ENCODE peak calls at places on chromosomes 11 and 22, in six cellular contexts. O is Peyer's patch; J is CD8-positive, alpha-beta T cell; G is ovary; U is IMR-90; F is upper lobe of right lung. V is an unnamed sample.

GRCh38 chr22:44393066-44393465 is 80.3 kb upstream of the SHISAL1 start:
- DNase-seq in F (peak; percentile 39), O (peak; percentile 22), U (no peak), J (no peak), G (peak; percentile 3), V (no peak)

GRCh38 chr11:71364176-71364671 is 84.0 kb downstream of the DHCR7 start:
- DNase-seq in G (no peak), U (no peak), F (no peak), O (peak; percentile 31), J (no peak), V (peak; percentile 72)

GRCh38 chr11:5992604-5993251 is 5.9 kb upstream of the OR52L1 start:
- DNase-seq in J (no peak), O (no peak), U (peak; percentile 7), G (no peak), F (no peak), V (no peak)

GRCh38 chr11:116793476-116794096 is 1.9 kb upstream of the APOA5 start:
- DNase-seq in U (peak; percentile 16), G (no peak), J (no peak), O (no peak), F (no peak), V (no peak)

GRCh38 chr11:59173080-59173963 is 1.4 kb downstream of the DTX4 start:
- DNase-seq in O (peak; percentile 70), G (peak; percentile 61), F (peak; percentile 78), U (peak; percentile 30), J (no peak), V (peak; percentile 46)

GRCh38 chr11:90701040-90701439 is 478.2 kb upstream of the CHORDC1 start:
- DNase-seq in O (no peak), F (no peak), J (no peak), G (no peak), U (no peak), V (no peak)

GRCh38 chr11:84089072-84090057 is 803.2 kb upstream of the CCDC90B start:
- DNase-seq in J (no peak), F (no peak), U (no peak), G (no peak), O (no peak), V (no peak)

GRCh38 chr11:23314162-23314561 is 453.9 kb upstream of the CCDC179 start:
- DNase-seq in U (no peak), G (no peak), O (no peak), F (no peak), J (no peak), V (no peak)

GRCh38 chr22:46061124-46061410 is 84.1 kb upstream of the WNT7B start:
- DNase-seq in O (no peak), U (no peak), F (peak; percentile 21), G (no peak), J (no peak), V (no peak)

GRCh38 chr11:73951797-73952196 is 971 bp downstream of the DNAJB13 start:
- DNase-seq in J (no peak), F (no peak), U (peak; percentile 59), O (no peak), G (no peak), V (no peak)

GRCh38 chr22:35124674-35125219 is 58.8 kb downstream of the ISX start:
- DNase-seq in F (no peak), G (no peak), O (no peak), U (no peak), J (no peak), V (no peak)

GRCh38 chr11:61919113-61919840 is 1.9 kb upstream of the RAB3IL1 start:
- DNase-seq in G (peak; percentile 29), J (no peak), U (no peak), O (no peak), F (no peak), V (no peak)

GRCh38 chr11:92123540-92123939 is 101.1 kb upstream of the FAT3 start:
- DNase-seq in U (peak; percentile 0), G (no peak), J (no peak), F (no peak), O (no peak), V (no peak)

GRCh38 chr11:126791991-126792390 is 208.6 kb downstream of the KIRREL3 start:
- DNase-seq in J (no peak), F (no peak), U (peak; percentile 49), G (no peak), O (no peak), V (no peak)

GRCh38 chr11:7573558-7574296 is 59.9 kb downstream of the PPFIBP2 start:
- DNase-seq in G (no peak), F (no peak), U (no peak), J (no peak), O (peak; percentile 79), V (no peak)

GRCh38 chr11:68684385-68685356 is at the start of gene GAL:
- DNase-seq in G (no peak), U (no peak), O (no peak), F (peak; percentile 61), J (no peak), V (no peak)

GRCh38 chr11:1907955-1908354 is 11.5 kb upstream of the TNNT3 start:
- DNase-seq in J (no peak), U (no peak), F (no peak), O (peak; percentile 24), G (no peak), V (no peak)
- H3K4me3 ChIP-seq in J (no peak overlapping the region), U (no peak overlapping the region), F (no peak overlapping the region), O (no peak overlapping the region), G (no peak overlapping the region), V (no peak overlapping the region)

DNA sequence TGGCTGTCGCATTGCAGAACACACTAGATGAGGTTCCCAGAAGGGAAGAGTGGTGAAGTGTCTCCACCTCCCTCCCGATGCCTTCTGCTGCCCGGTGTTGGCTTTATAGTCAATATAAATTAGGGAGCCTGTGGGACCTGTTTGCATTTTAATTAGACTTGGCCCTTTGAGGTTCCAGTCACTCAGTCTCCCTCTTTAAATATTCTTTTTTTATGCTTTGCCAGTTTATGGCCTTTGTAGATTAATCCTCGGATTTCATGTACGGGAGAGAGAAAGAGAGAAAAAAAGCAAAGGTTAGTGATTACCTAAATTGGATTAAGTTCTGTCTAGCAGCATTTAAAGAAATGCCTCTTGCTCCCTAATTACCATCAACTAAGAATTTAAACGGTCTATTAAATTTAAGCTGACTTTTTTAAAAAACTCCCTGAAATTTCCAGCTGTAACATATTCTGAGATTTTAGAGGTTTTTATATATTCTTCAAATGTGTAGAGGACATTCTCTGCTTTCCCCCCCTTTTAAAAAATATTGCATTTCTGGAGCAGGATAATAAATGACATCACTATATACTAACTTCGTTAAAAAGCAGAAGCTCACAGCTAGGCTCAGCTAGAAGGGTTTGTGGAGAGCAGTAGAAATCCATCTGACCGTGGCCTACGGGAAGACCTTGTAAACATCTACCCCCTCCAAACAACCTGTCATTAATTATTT is 84.4 kb downstream of the PRR5L start:
- DNase-seq in G (no peak), F (no peak), O (no peak), U (no peak), J (no peak), V (no peak)
- H3K27me3 ChIP-seq in G (no peaks in the 10 kb centered on the region), F (peaks cover 11% of the 10 kb centered on the region), O (no peaks in the 10 kb centered on the region), U (no peaks in the 10 kb centered on the region), J (peaks cover 2% of the 10 kb centered on the region), V (peaks cover 45% of the 10 kb centered on the region)

GRCh38 chr22:47551438-47551788 is 789.0 kb downstream of the TBC1D22A start:
- DNase-seq in J (no peak), U (no peak), G (no peak), O (no peak), F (no peak), V (no peak)

GRCh38 chr22:47552024-47552423 is 789.6 kb downstream of the TBC1D22A start:
- DNase-seq in J (no peak), O (no peak), U (no peak), G (no peak), F (no peak), V (no peak)

GRCh38 chr22:47550524-47551437 is 788.3 kb downstream of the TBC1D22A start:
- DNase-seq in F (no peak), G (no peak), O (no peak), J (no peak), U (no peak), V (no peak)

GRCh38 chr22:47552541-47553205 is 790.2 kb downstream of the TBC1D22A start:
- DNase-seq in U (no peak), F (no peak), G (no peak), J (no peak), O (no peak), V (no peak)

DNA sequence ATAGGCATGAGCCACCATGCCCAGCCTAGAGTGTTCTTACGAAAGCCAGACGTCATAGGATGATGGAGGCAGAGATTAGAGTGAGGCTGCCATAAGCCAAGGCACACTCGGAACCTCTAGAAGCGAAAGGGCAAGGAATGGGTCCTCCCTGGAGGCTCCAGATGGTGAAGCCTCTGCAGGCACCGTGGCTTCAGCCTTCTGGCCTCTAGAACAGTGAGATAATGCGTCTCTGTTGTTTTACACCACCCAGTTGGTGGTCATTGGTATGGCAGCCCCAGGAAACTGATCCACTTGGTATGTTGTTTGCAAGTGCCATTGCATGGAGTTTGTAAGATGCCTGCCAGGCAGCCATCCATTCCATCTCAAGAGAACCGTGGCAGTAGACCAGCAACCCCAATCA is 791.0 kb downstream of the TBC1D22A start:
- DNase-seq in G (no peak), F (no peak), O (no peak), U (no peak), J (no peak), V (no peak)
- H3K9me3 ChIP-seq in G (no peaks in the 10 kb centered on the region), F (no peaks in the 10 kb centered on the region), O (no peaks in the 10 kb centered on the region), U (peaks cover 31% of the 10 kb centered on the region), J (no peaks in the 10 kb centered on the region), V (no peaks in the 10 kb centered on the region)

GRCh38 chr22:20298110-20298802 is 21.6 kb downstream of the DGCR6L start:
- DNase-seq in J (no peak), F (no peak), U (no peak), O (no peak), G (no peak), V (no peak)

GRCh38 chr22:20296598-20296997 is 23.3 kb downstream of the DGCR6L start:
- DNase-seq in F (no peak), O (no peak), U (peak; percentile 21), J (no peak), G (no peak), V (no peak)

GRCh38 chr22:20299736-20300136 is 20.1 kb downstream of the DGCR6L start:
- DNase-seq in G (peak; percentile 50), J (no peak), F (peak; percentile 84), O (no peak), U (peak; percentile 28), V (peak; percentile 45)

GRCh38 chr22:20297414-20298109 is 22.3 kb downstream of the DGCR6L start:
- DNase-seq in J (no peak), U (no peak), O (no peak), G (no peak), F (no peak), V (no peak)

DNA sequence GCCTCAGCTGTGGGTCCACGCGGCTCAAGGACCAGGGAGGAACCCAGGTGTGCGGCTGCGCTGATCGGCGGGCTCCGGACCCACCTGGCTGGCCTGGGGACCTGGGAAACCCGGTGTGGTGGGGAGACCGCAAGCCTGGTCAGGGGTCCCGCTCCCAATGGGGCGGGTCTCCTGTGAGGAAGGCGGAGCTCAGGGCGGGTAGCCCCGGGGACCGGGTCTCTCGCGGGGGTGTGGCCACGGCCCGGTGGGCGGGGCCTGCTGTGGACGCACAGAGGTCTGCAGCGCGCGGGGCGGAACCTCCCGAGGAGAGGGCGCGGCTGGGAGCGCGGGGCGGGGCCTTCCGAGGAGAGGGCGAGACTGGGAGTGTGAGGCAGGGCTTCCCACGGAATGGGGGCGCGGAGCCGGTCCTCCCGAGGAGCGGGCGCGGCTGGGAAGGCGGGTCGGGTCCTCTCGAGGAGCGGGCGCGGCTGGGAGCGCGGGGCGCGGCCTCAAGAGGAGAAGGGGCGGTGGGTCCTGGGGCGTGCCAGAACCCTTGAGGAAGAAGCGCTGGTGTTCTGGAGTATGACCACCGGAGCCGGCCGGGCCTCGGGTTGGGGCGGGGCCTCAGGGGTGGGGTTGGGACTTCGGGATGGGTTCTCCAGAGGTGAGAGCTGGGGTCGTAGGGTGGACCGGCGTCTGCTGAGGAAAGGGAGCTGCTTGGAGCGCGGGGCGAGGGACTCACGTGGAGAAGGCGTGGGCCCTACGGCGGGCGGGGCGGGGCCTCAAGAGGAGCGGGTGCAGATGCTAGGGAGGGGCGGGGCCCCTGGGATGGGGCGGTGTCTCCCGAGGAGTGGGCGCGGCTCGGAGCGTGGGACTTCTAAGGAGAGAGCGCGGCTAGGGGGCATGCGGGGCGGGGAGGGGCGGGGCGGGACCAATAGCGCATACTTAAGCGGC is 20.8 kb downstream of the DGCR6L start:
- DNase-seq in F (peak; percentile 95), G (peak; percentile 85), U (peak; percentile 67), O (peak; percentile 93), J (peak; percentile 75), V (peak; percentile 84)
- H3K4me3 ChIP-seq in F (peak overlapping the region; percentile 60), G (peak overlapping the region; percentile 52), U (peak overlapping the region; percentile 49), O (peak overlapping the region; percentile 40), J (peak overlapping the region; percentile 67), V (peak overlapping the region; percentile 52)